ENCODE peak calls at places on chromosomes 3 and 15, in six cellular contexts. Q is midbrain, Z is left colon, T is HCEC 1CT, S is COLO829, D is HEK293T. X is an unnamed sample.

GRCh38 chr3:150447084-150447483 is 39.0 kb downstream of the TSC22D2 start:
- DNase-seq in Q (no peak), Z (no peak), T (no peak), S (no peak), D (no peak), X (no peak)

GRCh38 chr15:32735948-32736347 is 18.1 kb downstream of the GREM1 start:
- DNase-seq in Q (no peak), Z (no peak), T (peak), S (no peak), D (no peak), X (no peak)

GRCh38 chr3:80592792-80593191 is 825.0 kb upstream of the ROBO1 start:
- DNase-seq in Q (no peak), Z (no peak), T (no peak), S (no peak), D (no peak), X (no peak)

GRCh38 chr3:46208167-46208704 is at the start of gene CCR1:
- DNase-seq in Q (peak), Z (peak), T (peak), S (peak), D (peak), X (no peak)

GRCh38 chr3:42067324-42067723 is 23.8 kb upstream of the TRAK1 start:
- DNase-seq in Q (no peak), Z (no peak), T (no peak), S (no peak), D (no peak), X (no peak)

GRCh38 chr3:775178-775885 is 317.5 kb upstream of the CNTN6 start:
- DNase-seq in Q (no peak), Z (no peak), T (no peak), S (no peak), D (no peak), X (no peak)

GRCh38 chr15:56786966-56787365 is 53.7 kb upstream of the ZNF280D start:
- DNase-seq in Q (no peak), Z (no peak), T (no peak), S (no peak), D (no peak), X (no peak)

GRCh38 chr3:44476963-44477311 is 533 bp downstream of the ZNF445 start:
- DNase-seq in Q (no peak), Z (no peak), T (no peak), S (no peak), D (no peak), X (no peak)

GRCh38 chr15:92878593-92879053 is 21.5 kb upstream of the CHD2 start:
- DNase-seq in Q (no peak), Z (no peak), T (no peak), S (no peak), D (no peak), X (no peak)

GRCh38 chr3:195224980-195225580 is 45.9 kb downstream of the XXYLT1 start:
- DNase-seq in Q (no peak), Z (no peak), T (no peak), S (no peak), D (no peak), X (no peak)

GRCh38 chr15:90419738-90420487 is 31.9 kb downstream of the IQGAP1 start:
- DNase-seq in Q (peak), Z (no peak), T (peak), S (peak), D (no peak), X (no peak)

GRCh38 chr3:264394-265156 is 68.0 kb downstream of the CHL1 start:
- DNase-seq in Q (no peak), Z (no peak), T (peak), S (peak), D (no peak), X (no peak)

GRCh38 chr15:100192092-100192695 is 149.6 kb downstream of the ADAMTS17 start:
- DNase-seq in Q (no peak), Z (no peak), T (no peak), S (no peak), D (no peak), X (no peak)

GRCh38 chr15:76310470-76311070 is 699 bp downstream of the ETFA start:
- DNase-seq in Q (no peak), Z (no peak), T (no peak), S (no peak), D (peak), X (peak)

GRCh38 chr3:193829781-193830180 is 236.8 kb downstream of the OPA1 start:
- DNase-seq in Q (no peak), Z (no peak), T (peak), S (peak), D (no peak), X (no peak)

GRCh38 chr15:31474059-31474868 is 147.6 kb downstream of the KLF13 start:
- DNase-seq in Q (no peak), Z (no peak), T (no peak), S (no peak), D (no peak), X (no peak)

GRCh38 chr3:133894334-133895207 is 1.1 kb downstream of the RAB6B start:
- DNase-seq in Q (no peak), Z (no peak), T (no peak), S (no peak), D (no peak), X (peak)

GRCh38 chr3:187889601-187890404 is 144.5 kb upstream of the BCL6 start:
- DNase-seq in Q (no peak), Z (no peak), T (no peak), S (no peak), D (no peak), X (no peak)

GRCh38 chr15:92839696-92840095 is 60.4 kb upstream of the CHD2 start:
- DNase-seq in Q (no peak), Z (no peak), T (no peak), S (no peak), D (no peak), X (no peak)

GRCh38 chr3:72520690-72521308 is 327.4 kb downstream of the SHQ1 start:
- DNase-seq in Q (no peak), Z (no peak), T (peak), S (no peak), D (no peak), X (no peak)

GRCh38 chr3:57896691-57897090 is 111.5 kb upstream of the FLNB start:
- DNase-seq in Q (no peak), Z (no peak), T (no peak), S (no peak), D (no peak), X (no peak)

X was measured in cerebellum.